ENCODE peak calls at places on chromosome 19, in four cellular contexts. One of them, this sample, is unnamed.

GRCh38 chr19:623974-624373 is 9.4 kb downstream of the POLRMT start:
- DNase-seq in stimulated activated CD8-positive, alpha-beta memory T cell treated with anti-CD3 and anti-CD28 coated beads, Interleukin-7, amount 100 ng/mL, for 1 hour: no peak
- DNase-seq in nephron progenitor cell: no peak
- DNase-seq in H9: no peak
- DNase-seq in this sample: no peak

GRCh38 chr19:18468517-18468916 is 30.6 kb upstream of the ISYNA1 start:
- DNase-seq in nephron progenitor cell: no peak
- DNase-seq in stimulated activated CD8-positive, alpha-beta memory T cell treated with anti-CD3 and anti-CD28 coated beads, Interleukin-7, amount 100 ng/mL, for 1 hour: no peak
- DNase-seq in H9: no peak
- DNase-seq in this sample: no peak

GRCh38 chr19:29881386-29881785 is 60.7 kb upstream of the URI1 start:
- DNase-seq in stimulated activated CD8-positive, alpha-beta memory T cell treated with anti-CD3 and anti-CD28 coated beads, Interleukin-7, amount 100 ng/mL, for 1 hour: no peak
- DNase-seq in H9: no peak
- DNase-seq in nephron progenitor cell: no peak
- DNase-seq in this sample: no peak

GRCh38 chr19:47232422-47233211 is 1.6 kb upstream of the BBC3 start:
- DNase-seq in stimulated activated CD8-positive, alpha-beta memory T cell treated with anti-CD3 and anti-CD28 coated beads, Interleukin-7, amount 100 ng/mL, for 1 hour: no peak
- DNase-seq in H9: no peak
- DNase-seq in nephron progenitor cell: no peak
- DNase-seq in this sample: no peak

GRCh38 chr19:13790354-13790753 is 4.9 kb upstream of the ZSWIM4 start:
- DNase-seq in H9: no peak
- DNase-seq in nephron progenitor cell: no peak
- DNase-seq in stimulated activated CD8-positive, alpha-beta memory T cell treated with anti-CD3 and anti-CD28 coated beads, Interleukin-7, amount 100 ng/mL, for 1 hour: no peak
- DNase-seq in this sample: no peak

GRCh38 chr19:37077615-37077928 is 661 bp upstream of the ZNF420 start:
- DNase-seq in nephron progenitor cell: no peak
- DNase-seq in H9: no peak
- DNase-seq in stimulated activated CD8-positive, alpha-beta memory T cell treated with anti-CD3 and anti-CD28 coated beads, Interleukin-7, amount 100 ng/mL, for 1 hour: no peak
- DNase-seq in this sample: no peak

GRCh38 chr19:10936661-10937084 is 8.1 kb downstream of the TIMM29 start:
- DNase-seq in nephron progenitor cell: peak
- DNase-seq in H9: peak
- DNase-seq in stimulated activated CD8-positive, alpha-beta memory T cell treated with anti-CD3 and anti-CD28 coated beads, Interleukin-7, amount 100 ng/mL, for 1 hour: no peak
- DNase-seq in this sample: peak

GRCh38 chr19:36030264-36031148 is 2.2 kb downstream of the CLIP3 start:
- DNase-seq in stimulated activated CD8-positive, alpha-beta memory T cell treated with anti-CD3 and anti-CD28 coated beads, Interleukin-7, amount 100 ng/mL, for 1 hour: no peak
- DNase-seq in H9: no peak
- DNase-seq in nephron progenitor cell: no peak
- DNase-seq in this sample: no peak

GRCh38 chr19:35585844-35586243 is at the start of gene PMIS2:
- DNase-seq in stimulated activated CD8-positive, alpha-beta memory T cell treated with anti-CD3 and anti-CD28 coated beads, Interleukin-7, amount 100 ng/mL, for 1 hour: no peak
- DNase-seq in nephron progenitor cell: peak
- DNase-seq in H9: peak
- DNase-seq in this sample: no peak

GRCh38 chr19:29774126-29774525 is 37.7 kb upstream of the CCNE1 start:
- DNase-seq in nephron progenitor cell: no peak
- DNase-seq in H9: no peak
- DNase-seq in stimulated activated CD8-positive, alpha-beta memory T cell treated with anti-CD3 and anti-CD28 coated beads, Interleukin-7, amount 100 ng/mL, for 1 hour: no peak
- DNase-seq in this sample: no peak

GRCh38 chr19:14004619-14005380 is 1.3 kb downstream of the RFX1 start:
- DNase-seq in stimulated activated CD8-positive, alpha-beta memory T cell treated with anti-CD3 and anti-CD28 coated beads, Interleukin-7, amount 100 ng/mL, for 1 hour: no peak
- DNase-seq in H9: no peak
- DNase-seq in nephron progenitor cell: no peak
- DNase-seq in this sample: no peak

GRCh38 chr19:38836438-38837303 is 5.1 kb upstream of the ECH1 start:
- DNase-seq in H9: no peak
- DNase-seq in nephron progenitor cell: no peak
- DNase-seq in stimulated activated CD8-positive, alpha-beta memory T cell treated with anti-CD3 and anti-CD28 coated beads, Interleukin-7, amount 100 ng/mL, for 1 hour: no peak
- DNase-seq in this sample: no peak

GRCh38 chr19:52492201-52492960 is 35.1 kb upstream of the ZNF808 start:
- DNase-seq in nephron progenitor cell: peak
- DNase-seq in H9: peak
- DNase-seq in stimulated activated CD8-positive, alpha-beta memory T cell treated with anti-CD3 and anti-CD28 coated beads, Interleukin-7, amount 100 ng/mL, for 1 hour: no peak
- DNase-seq in this sample: peak

GRCh38 chr19:45340899-45341453 is 426 bp downstream of the KLC3 start:
- DNase-seq in H9: peak
- DNase-seq in stimulated activated CD8-positive, alpha-beta memory T cell treated with anti-CD3 and anti-CD28 coated beads, Interleukin-7, amount 100 ng/mL, for 1 hour: no peak
- DNase-seq in nephron progenitor cell: no peak
- DNase-seq in this sample: peak

GRCh38 chr19:5608271-5608666 is 14.3 kb downstream of the SAFB2 start:
- DNase-seq in H9: no peak
- DNase-seq in nephron progenitor cell: no peak
- DNase-seq in stimulated activated CD8-positive, alpha-beta memory T cell treated with anti-CD3 and anti-CD28 coated beads, Interleukin-7, amount 100 ng/mL, for 1 hour: no peak
- DNase-seq in this sample: no peak

GRCh38 chr19:47697863-47698609 is 15.2 kb upstream of the EHD2 start:
- DNase-seq in H9: peak
- DNase-seq in nephron progenitor cell: peak
- DNase-seq in stimulated activated CD8-positive, alpha-beta memory T cell treated with anti-CD3 and anti-CD28 coated beads, Interleukin-7, amount 100 ng/mL, for 1 hour: no peak
- DNase-seq in this sample: peak

GRCh38 chr19:52898101-52898500 is 666 bp upstream of the ZNF320 start:
- DNase-seq in stimulated activated CD8-positive, alpha-beta memory T cell treated with anti-CD3 and anti-CD28 coated beads, Interleukin-7, amount 100 ng/mL, for 1 hour: no peak
- DNase-seq in H9: peak
- DNase-seq in nephron progenitor cell: no peak
- DNase-seq in this sample: peak

GRCh38 chr19:51311388-51312257 is at the start of gene IGLON5:
- DNase-seq in stimulated activated CD8-positive, alpha-beta memory T cell treated with anti-CD3 and anti-CD28 coated beads, Interleukin-7, amount 100 ng/mL, for 1 hour: no peak
- DNase-seq in nephron progenitor cell: peak
- DNase-seq in H9: peak
- DNase-seq in this sample: peak

GRCh38 chr19:15871570-15871969 is 26.3 kb downstream of the CYP4F2 start:
- DNase-seq in nephron progenitor cell: no peak
- DNase-seq in stimulated activated CD8-positive, alpha-beta memory T cell treated with anti-CD3 and anti-CD28 coated beads, Interleukin-7, amount 100 ng/mL, for 1 hour: no peak
- DNase-seq in H9: no peak
- DNase-seq in this sample: no peak

GRCh38 chr19:52599241-52599640 is 29.2 kb downstream of the ZNF701 start:
- DNase-seq in nephron progenitor cell: no peak
- DNase-seq in H9: no peak
- DNase-seq in stimulated activated CD8-positive, alpha-beta memory T cell treated with anti-CD3 and anti-CD28 coated beads, Interleukin-7, amount 100 ng/mL, for 1 hour: no peak
- DNase-seq in this sample: no peak

GRCh38 chr19:11203194-11204075 is 6.1 kb upstream of the KANK2 start:
- DNase-seq in H9: peak
- DNase-seq in stimulated activated CD8-positive, alpha-beta memory T cell treated with anti-CD3 and anti-CD28 coated beads, Interleukin-7, amount 100 ng/mL, for 1 hour: no peak
- DNase-seq in nephron progenitor cell: peak
- DNase-seq in this sample: peak

GRCh38 chr19:12726988-12727316 is 3.2 kb upstream of the TNPO2 start:
- DNase-seq in nephron progenitor cell: no peak
- DNase-seq in stimulated activated CD8-positive, alpha-beta memory T cell treated with anti-CD3 and anti-CD28 coated beads, Interleukin-7, amount 100 ng/mL, for 1 hour: no peak
- DNase-seq in H9: no peak
- DNase-seq in this sample: no peak

GRCh38 chr19:7109678-7110289 is 40.3 kb downstream of the ZNF557 start:
- DNase-seq in stimulated activated CD8-positive, alpha-beta memory T cell treated with anti-CD3 and anti-CD28 coated beads, Interleukin-7, amount 100 ng/mL, for 1 hour: no peak
- DNase-seq in H9: peak
- DNase-seq in nephron progenitor cell: no peak
- DNase-seq in this sample: no peak

GRCh38 chr19:48539503-48540096 is 12.4 kb upstream of the SULT2B1 start:
- DNase-seq in H9: no peak
- DNase-seq in stimulated activated CD8-positive, alpha-beta memory T cell treated with anti-CD3 and anti-CD28 coated beads, Interleukin-7, amount 100 ng/mL, for 1 hour: no peak
- DNase-seq in nephron progenitor cell: no peak
- DNase-seq in this sample: no peak

GRCh38 chr19:48635263-48635965 is 1.8 kb downstream of the DBP start:
- DNase-seq in stimulated activated CD8-positive, alpha-beta memory T cell treated with anti-CD3 and anti-CD28 coated beads, Interleukin-7, amount 100 ng/mL, for 1 hour: no peak
- DNase-seq in nephron progenitor cell: peak
- DNase-seq in H9: peak
- DNase-seq in this sample: peak

GRCh38 chr19:10654610-10655456 is 687 bp downstream of the ILF3 start:
- DNase-seq in H9: peak
- DNase-seq in nephron progenitor cell: peak
- DNase-seq in stimulated activated CD8-positive, alpha-beta memory T cell treated with anti-CD3 and anti-CD28 coated beads, Interleukin-7, amount 100 ng/mL, for 1 hour: no peak
- DNase-seq in this sample: peak

GRCh38 chr19:50414850-50415660 is 3.7 kb upstream of the SPIB start:
- DNase-seq in H9: peak
- DNase-seq in stimulated activated CD8-positive, alpha-beta memory T cell treated with anti-CD3 and anti-CD28 coated beads, Interleukin-7, amount 100 ng/mL, for 1 hour: peak
- DNase-seq in nephron progenitor cell: peak
- DNase-seq in this sample: peak

GRCh38 chr19:10295305-10295846 is 5.6 kb downstream of the ICAM5 start:
- DNase-seq in H9: peak
- DNase-seq in stimulated activated CD8-positive, alpha-beta memory T cell treated with anti-CD3 and anti-CD28 coated beads, Interleukin-7, amount 100 ng/mL, for 1 hour: no peak
- DNase-seq in nephron progenitor cell: peak
- DNase-seq in this sample: peak

GRCh38 chr19:7900401-7900870 is 3.2 kb upstream of the MAP2K7 start:
- DNase-seq in nephron progenitor cell: no peak
- DNase-seq in stimulated activated CD8-positive, alpha-beta memory T cell treated with anti-CD3 and anti-CD28 coated beads, Interleukin-7, amount 100 ng/mL, for 1 hour: no peak
- DNase-seq in H9: no peak
- DNase-seq in this sample: no peak

GRCh38 chr19:10270616-10271394 is at the start of gene ICAM1:
- DNase-seq in stimulated activated CD8-positive, alpha-beta memory T cell treated with anti-CD3 and anti-CD28 coated beads, Interleukin-7, amount 100 ng/mL, for 1 hour: peak
- DNase-seq in H9: peak
- DNase-seq in nephron progenitor cell: peak
- DNase-seq in this sample: peak

GRCh38 chr19:42276284-42276683 is 7.2 kb downstream of the CIC start:
- DNase-seq in H9: no peak
- DNase-seq in nephron progenitor cell: no peak
- DNase-seq in stimulated activated CD8-positive, alpha-beta memory T cell treated with anti-CD3 and anti-CD28 coated beads, Interleukin-7, amount 100 ng/mL, for 1 hour: no peak
- DNase-seq in this sample: no peak

GRCh38 chr19:45615795-45616708 is 14.0 kb upstream of the GPR4 start:
- DNase-seq in nephron progenitor cell: peak
- DNase-seq in H9: peak
- DNase-seq in stimulated activated CD8-positive, alpha-beta memory T cell treated with anti-CD3 and anti-CD28 coated beads, Interleukin-7, amount 100 ng/mL, for 1 hour: no peak
- DNase-seq in this sample: peak

GRCh38 chr19:48896191-48896720 is 2.3 kb downstream of the TULP2 start:
- DNase-seq in stimulated activated CD8-positive, alpha-beta memory T cell treated with anti-CD3 and anti-CD28 coated beads, Interleukin-7, amount 100 ng/mL, for 1 hour: no peak
- DNase-seq in H9: peak
- DNase-seq in nephron progenitor cell: peak
- DNase-seq in this sample: peak

GRCh38 chr19:48102870-48103751 is 7.5 kb downstream of the PLA2G4C start:
- DNase-seq in H9: peak
- DNase-seq in nephron progenitor cell: peak
- DNase-seq in stimulated activated CD8-positive, alpha-beta memory T cell treated with anti-CD3 and anti-CD28 coated beads, Interleukin-7, amount 100 ng/mL, for 1 hour: no peak
- DNase-seq in this sample: peak

GRCh38 chr19:38990949-38991697 is 15.6 kb upstream of the FBXO17 start:
- DNase-seq in H9: no peak
- DNase-seq in stimulated activated CD8-positive, alpha-beta memory T cell treated with anti-CD3 and anti-CD28 coated beads, Interleukin-7, amount 100 ng/mL, for 1 hour: no peak
- DNase-seq in nephron progenitor cell: no peak
- DNase-seq in this sample: no peak

GRCh38 chr19:48203794-48204628 is 33.5 kb downstream of the ZSWIM9 start:
- DNase-seq in nephron progenitor cell: peak
- DNase-seq in H9: peak
- DNase-seq in stimulated activated CD8-positive, alpha-beta memory T cell treated with anti-CD3 and anti-CD28 coated beads, Interleukin-7, amount 100 ng/mL, for 1 hour: peak
- DNase-seq in this sample: peak

GRCh38 chr19:1098177-1099051 is 3.2 kb upstream of the POLR2E start:
- DNase-seq in nephron progenitor cell: no peak
- DNase-seq in H9: no peak
- DNase-seq in stimulated activated CD8-positive, alpha-beta memory T cell treated with anti-CD3 and anti-CD28 coated beads, Interleukin-7, amount 100 ng/mL, for 1 hour: no peak
- DNase-seq in this sample: no peak

This sample was measured in ecto neural progenitor cell.